ENCODE peak calls at places on chromosomes 4 and X, in five cellular contexts. I is A549, Z is GM23338, K is HepG2, E is K562. N is an unnamed sample.

GRCh38 chr4:113446019-113446418 is 315.5 kb downstream of the CAMK2D start:
- DNase-seq in K (peak), E (no peak), Z (no peak), I (no peak), N (no peak)

GRCh38 chrX:27186671-27187070 is 276.5 kb downstream of the PPP4R3C start:
- DNase-seq in Z (peak), K (peak), E (peak), I (no peak), N (peak)

GRCh38 chr4:26028793-26029511 is 114.9 kb downstream of the SMIM20 start:
- DNase-seq in Z (peak), K (peak), E (peak), I (no peak), N (no peak)

GRCh38 chr4:4415107-4415805 is 28.4 kb downstream of the NSG1 start:
- DNase-seq in Z (no peak), I (no peak), K (no peak), E (no peak), N (no peak)

GRCh38 chr4:16875487-16875886 is 23.0 kb downstream of the LDB2 start:
- DNase-seq in K (no peak), I (no peak), Z (no peak), E (no peak), N (no peak)

GRCh38 chr4:92600638-92601037 is 296.9 kb downstream of the GRID2 start:
- DNase-seq in I (no peak), K (peak), E (no peak), Z (peak), N (no peak)

GRCh38 chrX:111445485-111445884 is 33.5 kb upstream of the DCX start:
- DNase-seq in Z (peak), K (peak), E (peak), I (peak), N (no peak)

GRCh38 chr4:113657834-113658233 is 103.7 kb downstream of the CAMK2D start:
- DNase-seq in E (no peak), Z (no peak), I (no peak), K (no peak), N (no peak)

GRCh38 chrX:42533761-42534160 is 244.2 kb downstream of the PPP1R2C start:
- DNase-seq in I (no peak), Z (no peak), K (no peak), E (no peak), N (no peak)

GRCh38 chrX:24260827-24261550 is 52.9 kb downstream of the SUPT20HL2 start:
- DNase-seq in K (no peak), Z (no peak), I (no peak), E (no peak), N (no peak)

GRCh38 chrX:96502507-96502906 is 182.1 kb upstream of the DIAPH2 start:
- DNase-seq in I (no peak), Z (no peak), E (no peak), K (no peak), N (no peak)

GRCh38 chr4:137032242-137032641 is 500.1 kb downstream of the PCDH18 start:
- DNase-seq in Z (no peak), I (no peak), K (no peak), E (no peak), N (no peak)

GRCh38 chrX:49247916-49248811 is 12.9 kb downstream of the CCDC22 start:
- DNase-seq in Z (no peak), K (no peak), I (no peak), E (no peak), N (no peak)

GRCh38 chr4:23685481-23685880 is 204.4 kb downstream of the PPARGC1A start:
- DNase-seq in Z (no peak), I (no peak), K (no peak), E (no peak), N (no peak)

GRCh38 chr4:158535130-158535614 is 13.5 kb downstream of the RXFP1 start:
- DNase-seq in E (no peak), I (no peak), K (no peak), Z (no peak), N (no peak)

GRCh38 chr4:675036-675804 is 878 bp downstream of the MYL5 start:
- DNase-seq in K (no peak), Z (no peak), I (no peak), E (no peak), N (no peak)

GRCh38 chr4:45063701-45064100 is 337.3 kb upstream of the GNPDA2 start:
- DNase-seq in Z (peak), K (no peak), I (no peak), E (no peak), N (no peak)

GRCh38 chrX:3627579-3627978 is 85.9 kb downstream of the PRKX start:
- DNase-seq in Z (no peak), E (no peak), K (no peak), I (no peak), N (no peak)

GRCh38 chrX:45011131-45011530 is 138.1 kb downstream of the KDM6A start:
- DNase-seq in K (no peak), E (no peak), I (peak), Z (no peak), N (no peak)

GRCh38 chr4:41319553-41319952 is 62.8 kb downstream of the UCHL1 start:
- DNase-seq in K (peak), Z (no peak), I (peak), E (no peak), N (no peak)

GRCh38 chr4:125735107-125735506 is 420.4 kb downstream of the FAT4 start:
- DNase-seq in E (no peak), Z (peak), I (peak), K (peak), N (no peak)

GRCh38 chr4:72286185-72286584 is 254.4 kb downstream of the NPFFR2 start:
- DNase-seq in Z (peak), I (no peak), K (no peak), E (no peak), N (no peak)

GRCh38 chr4:8407316-8407715 is 33.2 kb downstream of the ACOX3 start:
- DNase-seq in E (no peak), K (no peak), I (no peak), Z (no peak), N (no peak)

GRCh38 chr4:157048248-157048647 is 27.7 kb upstream of the GLRB start:
- DNase-seq in I (no peak), Z (no peak), E (no peak), K (no peak), N (no peak)

GRCh38 chrX:23540532-23540931 is 126.8 kb upstream of the PRDX4 start:
- DNase-seq in Z (no peak), I (no peak), K (no peak), E (no peak), N (no peak)

GRCh38 chr4:44927361-44928061 is 201.2 kb upstream of the GNPDA2 start:
- DNase-seq in K (peak), I (peak), Z (peak), E (peak), N (no peak)

GRCh38 chr4:154332681-154333421 is 158.7 kb downstream of the DCHS2 start:
- DNase-seq in Z (peak), K (no peak), I (no peak), E (no peak), N (peak)

GRCh38 chr4:184386271-184386781 is 88.0 kb downstream of the IRF2 start:
- DNase-seq in I (no peak), K (no peak), E (peak), Z (peak), N (no peak)

GRCh38 chr4:20126906-20127305 is 124.8 kb upstream of the SLIT2 start:
- DNase-seq in E (no peak), Z (no peak), K (no peak), I (no peak), N (no peak)

GRCh38 chr4:85741921-85742591 is 267.1 kb downstream of the ARHGAP24 start:
- DNase-seq in E (no peak), K (no peak), Z (no peak), I (no peak), N (no peak)

GRCh38 chr4:85741421-85741820 is 266.5 kb downstream of the ARHGAP24 start:
- DNase-seq in K (no peak), Z (no peak), I (no peak), E (no peak), N (no peak)

GRCh38 chr4:85745939-85746338 is 271.0 kb downstream of the ARHGAP24 start:
- DNase-seq in K (no peak), E (no peak), I (no peak), Z (no peak), N (no peak)

GRCh38 chr4:85747871-85748491 is 273.0 kb downstream of the ARHGAP24 start:
- DNase-seq in E (peak), I (peak), K (peak), Z (peak), N (no peak)

DNA sequence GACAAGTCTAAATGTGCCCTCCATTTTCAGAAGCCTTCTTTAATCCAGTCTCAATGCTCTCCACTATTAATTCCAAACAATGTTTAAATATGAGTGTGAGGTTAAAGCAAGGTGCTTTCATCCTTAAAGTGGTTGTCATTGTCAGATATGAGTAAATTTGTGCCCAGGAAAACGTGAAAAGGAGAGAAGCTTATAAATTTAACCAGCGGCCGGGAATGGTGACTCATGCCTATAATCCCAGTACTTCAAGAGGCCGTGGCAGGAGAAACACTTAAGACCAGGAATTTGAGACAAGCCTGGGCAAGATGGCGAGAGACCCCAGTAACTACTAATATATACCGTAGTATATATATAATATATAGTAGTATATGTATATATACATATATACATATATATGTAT is 270.0 kb downstream of the ARHGAP24 start:
- DNase-seq in I (no peak), E (no peak), Z (no peak), K (no peak), N (no peak)
- TF ChIP-seq JUNB in I (no peak), E (no peak), Z (no peak), K (no peak), N (no peak)

DNA sequence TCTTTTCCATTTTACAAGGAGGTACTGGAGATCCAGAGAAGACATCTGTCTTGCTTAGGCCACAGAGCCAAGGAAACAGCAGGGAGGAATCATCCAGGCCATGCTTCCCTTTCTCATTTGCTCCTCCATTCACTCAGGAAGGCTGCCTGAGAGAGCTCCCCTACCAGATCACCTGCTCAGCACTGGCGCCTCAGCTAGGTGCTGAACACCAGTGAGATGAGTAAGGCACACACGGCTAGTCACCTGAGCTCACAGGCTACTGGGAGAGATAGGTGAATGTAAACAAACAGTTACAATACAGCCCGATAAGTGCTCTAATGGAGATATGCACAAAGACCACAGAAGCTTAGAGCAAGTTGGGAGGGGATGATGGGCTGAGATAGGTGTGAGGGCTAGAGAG is 149.8 kb upstream of the ARHGEF9 start:
- DNase-seq in E (no peak), Z (peak), K (no peak), I (no peak), N (no peak)
- TF ChIP-seq JUNB in E (no peak), Z (no peak), K (no peak), I (no peak), N (no peak)

GRCh38 chrX:52271212-52271611 is 86.5 kb downstream of the MAGED4 start:
- DNase-seq in K (no peak), Z (peak), E (no peak), I (no peak), N (no peak)
- TF ChIP-seq JUNB in K (no peak), Z (no peak), E (no peak), I (no peak), N (no peak)

GRCh38 chr4:168077726-168078239 is 14.6 kb upstream of the ANXA10 start:
- DNase-seq in I (no peak), K (no peak), Z (no peak), E (no peak), N (no peak)

GRCh38 chr4:168082379-168082778 is 10.0 kb upstream of the ANXA10 start:
- DNase-seq in K (no peak), I (no peak), Z (peak), E (no peak), N (no peak)

GRCh38 chr4:168074861-168075260 is 17.5 kb upstream of the ANXA10 start:
- DNase-seq in E (no peak), Z (no peak), I (no peak), K (no peak), N (no peak)

GRCh38 chr4:168071304-168071703 is 21.0 kb upstream of the ANXA10 start:
- DNase-seq in K (no peak), E (no peak), Z (no peak), I (no peak), N (no peak)

DNA sequence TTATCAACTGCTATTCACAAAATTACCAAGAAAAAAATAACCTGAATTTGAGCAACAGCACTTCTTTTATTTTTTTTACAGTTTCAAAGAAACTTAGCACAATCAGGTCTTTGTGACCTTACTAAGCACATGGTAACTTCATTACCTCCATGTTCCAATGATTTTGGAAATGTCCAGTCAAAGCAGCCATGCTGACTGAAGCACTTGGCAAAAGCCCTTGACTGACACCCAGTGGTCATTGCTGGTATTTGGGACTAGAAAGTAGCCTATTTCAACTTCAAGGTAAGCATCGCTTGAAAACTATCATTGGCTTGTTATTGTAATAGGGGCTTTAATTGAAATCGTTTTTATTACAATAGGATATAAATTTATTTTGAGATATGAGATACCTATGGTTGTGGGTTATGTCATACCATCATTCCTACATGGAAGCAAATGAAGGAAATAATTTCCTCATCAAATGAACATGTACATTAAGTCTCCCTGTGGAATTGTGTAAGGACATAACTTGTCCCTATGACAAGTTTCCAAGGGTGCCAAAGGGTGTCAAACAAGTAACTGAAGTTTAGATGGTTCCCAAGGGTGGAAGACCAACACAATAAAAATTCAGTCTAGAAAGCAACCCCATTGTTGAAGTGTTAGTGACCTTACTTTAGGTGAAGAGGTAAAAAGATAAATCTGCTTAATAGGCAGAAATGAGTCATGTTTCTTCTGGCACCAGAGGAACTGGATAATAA is 15.2 kb upstream of the ANXA10 start:
- DNase-seq in Z (peak), E (peak), I (peak), K (peak), N (peak)
- TF ChIP-seq JUNB in Z (no peak), E (no peak), I (no peak), K (no peak), N (no peak)

GRCh38 chrX:109347618-109348017 is 134.3 kb downstream of the GUCY2F start:
- DNase-seq in K (no peak), E (no peak), Z (peak), I (no peak), N (no peak)

GRCh38 chrX:109356684-109357083 is 125.2 kb downstream of the GUCY2F start:
- DNase-seq in Z (no peak), K (no peak), I (no peak), E (no peak), N (no peak)

GRCh38 chrX:109350621-109351020 is 131.3 kb downstream of the GUCY2F start:
- DNase-seq in I (no peak), Z (no peak), E (no peak), K (no peak), N (no peak)

GRCh38 chrX:109350051-109350450 is 131.8 kb downstream of the GUCY2F start:
- DNase-seq in Z (no peak), E (no peak), I (no peak), K (no peak), N (no peak)

DNA sequence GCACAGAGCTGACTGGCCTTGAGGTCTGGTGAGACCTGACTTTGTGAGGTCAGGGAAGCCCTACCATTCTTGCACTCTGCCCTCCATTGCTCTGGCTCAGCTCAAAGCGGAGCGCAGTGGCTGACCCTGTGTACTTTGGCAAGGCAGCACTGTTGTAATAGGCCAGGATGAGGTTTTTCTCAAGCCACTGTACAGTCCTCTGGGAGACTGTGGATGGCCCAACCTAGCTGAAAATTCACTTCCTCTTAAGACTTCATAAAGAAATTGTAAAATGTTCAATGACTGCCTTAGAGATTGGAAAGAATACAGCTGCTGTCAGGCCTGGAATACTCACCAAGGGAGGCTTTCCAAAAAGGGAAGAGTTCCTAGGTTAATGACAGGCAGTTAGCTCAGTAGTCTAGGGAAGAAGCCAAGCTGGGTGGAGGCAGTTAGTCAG is 129.7 kb downstream of the GUCY2F start:
- DNase-seq in E (no peak), K (no peak), Z (no peak), I (no peak), N (no peak)
- TF ChIP-seq JUNB in E (no peak), K (no peak), Z (no peak), I (no peak), N (no peak)

GRCh38 chrX:2512501-2512900 is 11.7 kb upstream of the DHRSX start:
- DNase-seq in E (no peak), K (no peak), I (no peak), Z (no peak), N (no peak)

GRCh38 chrX:2514131-2514530 is 13.4 kb upstream of the DHRSX start:
- DNase-seq in E (no peak), I (no peak), K (no peak), Z (no peak), N (no peak)

GRCh38 chrX:2520539-2520938 is 19.8 kb upstream of the DHRSX start:
- DNase-seq in Z (no peak), E (no peak), I (no peak), K (no peak), N (no peak)

GRCh38 chrX:2513120-2513664 is 12.4 kb upstream of the DHRSX start:
- DNase-seq in E (no peak), Z (peak), K (no peak), I (no peak), N (no peak)

GRCh38 chrX:2516612-2517011 is 15.8 kb upstream of the DHRSX start:
- DNase-seq in Z (no peak), E (no peak), I (no peak), K (no peak), N (peak)
- TF ChIP-seq JUNB in Z (no peak), E (no peak), I (no peak), K (no peak), N (no peak)

GRCh38 chrX:132433001-132433400 is 55.8 kb downstream of the MBNL3 start:
- DNase-seq in K (peak), Z (peak), E (no peak), I (no peak), N (no peak)
- TF ChIP-seq JUNB in K (no peak), Z (no peak), E (no peak), I (no peak), N (no peak)

GRCh38 chr4:118033148-118034060 is 882 bp upstream of the NDST3 start:
- DNase-seq in Z (peak), E (no peak), K (no peak), I (peak), N (no peak)
- TF ChIP-seq JUNB in Z (no peak), E (no peak), K (no peak), I (no peak), N (no peak)

N was measured in GM12878.